ENCODE peak calls at places on chromosome 17, in ten cellular contexts. F is ovary, B is epithelial cell of proximal tubule, D is ascending aorta, I is esophagus muscularis mucosa, O is PC-9, M is neural crest cell, H is suprapubic skin, K is SK-N-SH, T is fibroblast of lung. Z is an unnamed sample.

GRCh38 chr17:29802256-29802655 is 127.8 kb downstream of the SSH2 start:
- DNase-seq in F (no peak), B (no peak), D (no peak), I (no peak), O (no peak), M (no peak), H (no peak), K (no peak), T (no peak), Z (no peak)

GRCh38 chr17:4769628-4770027 is 2.1 kb upstream of the TM4SF5 start:
- DNase-seq in F (no peak), B (no peak), D (no peak), I (no peak), O (peak; percentile 55), M (no peak), H (no peak), K (no peak), T (peak; percentile 31), Z (peak; percentile 20)

GRCh38 chr17:10111907-10112452 is 86.4 kb downstream of the GAS7 start:
- DNase-seq in F (no peak), B (no peak), D (no peak), I (no peak), O (no peak), M (no peak), H (no peak), K (no peak), T (no peak), Z (no peak)

GRCh38 chr17:19508327-19508867 is 25.3 kb upstream of the SLC47A1 start:
- DNase-seq in F (peak; percentile 64), B (no peak), D (no peak), I (no peak), O (no peak), M (no peak), H (no peak), K (peak; percentile 75), T (no peak), Z (no peak)

GRCh38 chr17:19646788-19647696 is 1.5 kb upstream of the ALDH3A2 start:
- DNase-seq in F (peak; percentile 32), B (no peak), D (no peak), I (no peak), O (peak; percentile 80), M (no peak), H (no peak), K (no peak), T (peak; percentile 13), Z (no peak)

GRCh38 chr17:79033741-79034501 is 10.0 kb downstream of the C1QTNF1 start:
- DNase-seq in F (peak; percentile 60), B (no peak), D (no peak), I (no peak), O (no peak), M (no peak), H (peak; percentile 64), K (peak; percentile 52), T (no peak), Z (no peak)

GRCh38 chr17:9240659-9241370 is 219.5 kb downstream of the NTN1 start:
- DNase-seq in F (peak; percentile 81), B (no peak), D (peak; percentile 71), I (peak; percentile 94), O (no peak), M (peak; percentile 56), H (peak; percentile 91), K (no peak), T (peak; percentile 42), Z (peak; percentile 36)

GRCh38 chr17:10761281-10761680 is 31.5 kb upstream of the TMEM220 start:
- DNase-seq in F (no peak), B (no peak), D (no peak), I (no peak), O (no peak), M (no peak), H (peak; percentile 37), K (no peak), T (no peak), Z (no peak)

GRCh38 chr17:9294661-9295210 is 273.4 kb downstream of the NTN1 start:
- DNase-seq in F (no peak), B (no peak), D (no peak), I (no peak), O (no peak), M (no peak), H (no peak), K (no peak), T (no peak), Z (no peak)

GRCh38 chr17:65670667-65671371 is 109.4 kb upstream of the AXIN2 start:
- DNase-seq in F (no peak), B (no peak), D (no peak), I (no peak), O (no peak), M (no peak), H (no peak), K (no peak), T (peak; percentile 57), Z (peak; percentile 29)

GRCh38 chr17:2724783-2725164 is 13.2 kb upstream of the CLUH start:
- DNase-seq in F (no peak), B (no peak), D (no peak), I (no peak), O (no peak), M (peak; percentile 50), H (no peak), K (no peak), T (peak; percentile 35), Z (peak; percentile 13)

GRCh38 chr17:12987120-12987519 is 30.7 kb downstream of the ELAC2 start:
- DNase-seq in F (no peak), B (no peak), D (no peak), I (no peak), O (no peak), M (no peak), H (no peak), K (peak; percentile 42), T (no peak), Z (no peak)

GRCh38 chr17:50918071-50918932 is 52.1 kb upstream of the TOB1 start:
- DNase-seq in F (no peak), B (no peak), D (no peak), I (no peak), O (no peak), M (no peak), H (no peak), K (no peak), T (no peak), Z (no peak)

GRCh38 chr17:29005936-29006438 is at the start of gene SEZ6:
- DNase-seq in F (peak; percentile 79), B (no peak), D (no peak), I (no peak), O (no peak), M (peak; percentile 88), H (no peak), K (peak; percentile 94), T (peak; percentile 60), Z (peak; percentile 36)

GRCh38 chr17:79865351-79866210 is 26.3 kb upstream of the CBX4 start:
- DNase-seq in F (no peak), B (no peak), D (no peak), I (no peak), O (no peak), M (no peak), H (no peak), K (peak; percentile 19), T (no peak), Z (no peak)

GRCh38 chr17:19720631-19721426 is 4.4 kb upstream of the SLC47A2 start:
- DNase-seq in F (no peak), B (peak; percentile 54), D (no peak), I (no peak), O (no peak), M (no peak), H (no peak), K (no peak), T (no peak), Z (no peak)

DNA sequence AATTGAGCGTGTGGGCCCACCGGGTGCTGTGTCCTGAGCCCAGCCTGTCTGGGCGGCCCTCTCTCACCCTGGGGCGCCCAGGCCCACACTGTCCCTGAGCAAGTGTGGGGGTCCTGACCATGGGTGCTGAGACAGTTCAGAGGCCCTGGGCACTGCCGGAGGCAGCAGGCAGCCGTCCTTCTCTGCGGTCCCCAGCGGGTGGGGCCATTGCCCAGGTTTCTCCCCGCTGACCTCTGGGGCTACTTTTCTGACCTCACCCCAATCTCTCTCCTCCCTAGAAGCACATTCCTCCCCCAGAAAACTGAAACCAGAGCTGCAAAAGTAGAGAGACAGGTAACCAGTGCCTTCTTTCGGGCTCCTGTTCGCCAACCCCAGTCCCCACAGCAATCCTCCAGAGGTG is 36.0 kb upstream of the PVALEF start:
- DNase-seq in F (no peak), B (no peak), D (no peak), I (no peak), O (no peak), M (no peak), H (no peak), K (no peak), T (no peak), Z (no peak)
- TF ChIP-seq CTCF in F (no peak), B (peak; percentile 17), D (no peak), I (no peak), O (no peak), M (peak; percentile 23), H (no peak), K (peak; percentile 34), T (no peak), Z (no peak)

DNA sequence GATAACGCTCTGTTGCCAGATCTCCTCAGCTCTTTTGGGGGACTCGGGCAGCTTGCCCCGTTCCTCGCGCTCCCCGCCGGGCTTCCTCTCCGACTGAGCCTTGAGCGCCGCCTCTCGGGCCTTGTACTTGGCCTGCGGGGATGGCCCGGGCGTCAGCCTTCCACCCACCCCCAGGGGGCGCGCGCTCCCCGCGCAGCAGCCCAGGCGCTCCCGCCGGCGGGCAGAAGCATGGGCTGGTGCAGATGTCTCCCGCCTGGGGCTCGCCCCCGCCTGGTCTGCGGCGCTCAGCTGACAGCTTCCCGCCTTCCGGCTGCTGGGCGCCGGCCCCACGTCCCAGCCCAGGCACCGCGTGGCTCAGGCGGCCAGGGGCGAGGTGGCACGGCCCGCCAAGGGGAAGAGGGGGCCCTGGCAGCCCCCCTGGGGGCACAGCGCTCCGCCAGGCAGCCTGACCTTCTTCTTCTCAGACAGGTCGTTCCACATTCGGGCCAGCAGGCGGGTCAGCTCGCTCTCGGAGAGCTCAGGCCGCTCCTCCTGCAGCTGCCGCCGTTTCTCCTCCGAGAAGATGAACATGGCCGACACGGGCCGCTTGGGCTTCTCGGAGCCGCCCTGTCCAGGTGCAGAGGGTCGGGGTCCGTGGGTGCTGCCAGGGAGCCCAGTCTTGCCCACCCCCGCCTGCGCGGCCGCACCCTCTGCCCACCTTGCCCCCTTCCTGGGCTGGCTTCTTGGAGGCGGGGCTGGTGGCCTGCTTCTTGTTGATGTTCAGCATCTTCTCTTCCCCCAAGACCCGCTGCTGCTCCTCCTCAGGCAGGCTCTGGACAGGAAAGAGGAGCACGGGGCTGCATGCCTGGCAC is 8.9 kb downstream of the UBTF start:
- DNase-seq in F (peak; percentile 87), B (no peak), D (peak; percentile 67), I (no peak), O (no peak), M (peak; percentile 86), H (peak; percentile 90), K (peak; percentile 92), T (peak; percentile 80), Z (peak; percentile 56)
- TF ChIP-seq CTCF in F (peak; percentile 96), B (peak; percentile 83), D (peak; percentile 98), I (peak; percentile 100), O (no peak), M (peak; percentile 91), H (peak; percentile 97), K (peak; percentile 62), T (peak; percentile 73), Z (peak; percentile 67)

GRCh38 chr17:38761612-38762011 is 9.1 kb downstream of the PSMB3 start:
- DNase-seq in F (no peak), B (no peak), D (no peak), I (no peak), O (no peak), M (peak; percentile 36), H (no peak), K (peak; percentile 50), T (no peak), Z (no peak)
- TF ChIP-seq CTCF in F (no peak), B (peak; percentile 59), D (no peak), I (no peak), O (peak; percentile 57), M (peak; percentile 51), H (no peak), K (peak; percentile 59), T (peak; percentile 31), Z (peak; percentile 13)

GRCh38 chr17:64615025-64615677 is 47.0 kb downstream of the SMURF2 start:
- DNase-seq in F (no peak), B (no peak), D (no peak), I (no peak), O (no peak), M (no peak), H (no peak), K (no peak), T (peak; percentile 92), Z (peak; percentile 89)
- TF ChIP-seq CTCF in F (no peak), B (peak; percentile 6), D (no peak), I (no peak), O (no peak), M (no peak), H (no peak), K (peak; percentile 25), T (no peak), Z (peak; percentile 7)

Z was measured in astrocyte.